ENCODE peak calls at places on chromosomes 3 and 15, in nine cellular contexts. One of them, this sample, is unnamed.

GRCh38 chr3:177370396-177370795 is 173.1 kb upstream of the TBL1XR1 start:
- DNase-seq in aorta: no peak
- DNase-seq in RPMI8226: no peak
- DNase-seq in RCC 7860: no peak
- DNase-seq in CD8-positive, alpha-beta T cell: no peak
- DNase-seq in posterior vena cava: no peak
- DNase-seq in activated gamma-delta T cell treated with Interleukin-2 at 50 U/mL for 16 hours: no peak
- DNase-seq in trophoblast cell: no peak
- DNase-seq in foreskin keratinocyte: no peak
- DNase-seq in this sample: peak

GRCh38 chr15:58438956-58439355 is 7.2 kb downstream of the LIPC start:
- DNase-seq in CD8-positive, alpha-beta T cell: no peak
- DNase-seq in RPMI8226: peak
- DNase-seq in trophoblast cell: peak
- DNase-seq in RCC 7860: peak
- DNase-seq in activated gamma-delta T cell treated with Interleukin-2 at 50 U/mL for 16 hours: no peak
- DNase-seq in aorta: no peak
- DNase-seq in foreskin keratinocyte: peak
- DNase-seq in posterior vena cava: no peak
- DNase-seq in this sample: no peak

GRCh38 chr15:92343869-92344643 is 49.6 kb upstream of the ST8SIA2 start:
- DNase-seq in posterior vena cava: no peak
- DNase-seq in activated gamma-delta T cell treated with Interleukin-2 at 50 U/mL for 16 hours: no peak
- DNase-seq in foreskin keratinocyte: no peak
- DNase-seq in trophoblast cell: no peak
- DNase-seq in RPMI8226: no peak
- DNase-seq in RCC 7860: no peak
- DNase-seq in CD8-positive, alpha-beta T cell: no peak
- DNase-seq in aorta: no peak
- DNase-seq in this sample: no peak

GRCh38 chr15:101446527-101447167 is 42.9 kb downstream of the PCSK6 start:
- DNase-seq in activated gamma-delta T cell treated with Interleukin-2 at 50 U/mL for 16 hours: no peak
- DNase-seq in RCC 7860: no peak
- DNase-seq in posterior vena cava: no peak
- DNase-seq in foreskin keratinocyte: peak
- DNase-seq in trophoblast cell: no peak
- DNase-seq in CD8-positive, alpha-beta T cell: no peak
- DNase-seq in aorta: no peak
- DNase-seq in RPMI8226: no peak
- DNase-seq in this sample: no peak

GRCh38 chr15:44666208-44667038 is 3.0 kb upstream of the SPG11 start:
- DNase-seq in aorta: no peak
- DNase-seq in activated gamma-delta T cell treated with Interleukin-2 at 50 U/mL for 16 hours: no peak
- DNase-seq in RCC 7860: no peak
- DNase-seq in posterior vena cava: no peak
- DNase-seq in CD8-positive, alpha-beta T cell: no peak
- DNase-seq in RPMI8226: peak
- DNase-seq in foreskin keratinocyte: no peak
- DNase-seq in trophoblast cell: no peak
- DNase-seq in this sample: peak

GRCh38 chr15:48855501-48856440 is 22.2 kb upstream of the EID1 start:
- DNase-seq in activated gamma-delta T cell treated with Interleukin-2 at 50 U/mL for 16 hours: no peak
- DNase-seq in RCC 7860: peak
- DNase-seq in posterior vena cava: no peak
- DNase-seq in CD8-positive, alpha-beta T cell: no peak
- DNase-seq in foreskin keratinocyte: peak
- DNase-seq in aorta: no peak
- DNase-seq in RPMI8226: peak
- DNase-seq in trophoblast cell: peak
- DNase-seq in this sample: no peak

GRCh38 chr3:136949708-136950107 is 8.1 kb upstream of the IL20RB start:
- DNase-seq in activated gamma-delta T cell treated with Interleukin-2 at 50 U/mL for 16 hours: no peak
- DNase-seq in posterior vena cava: no peak
- DNase-seq in trophoblast cell: no peak
- DNase-seq in CD8-positive, alpha-beta T cell: no peak
- DNase-seq in RCC 7860: no peak
- DNase-seq in aorta: no peak
- DNase-seq in foreskin keratinocyte: no peak
- DNase-seq in RPMI8226: peak
- DNase-seq in this sample: no peak

GRCh38 chr15:42178056-42178455 is 21.6 kb upstream of the PLA2G4F start:
- DNase-seq in posterior vena cava: no peak
- DNase-seq in aorta: no peak
- DNase-seq in activated gamma-delta T cell treated with Interleukin-2 at 50 U/mL for 16 hours: no peak
- DNase-seq in RPMI8226: no peak
- DNase-seq in CD8-positive, alpha-beta T cell: no peak
- DNase-seq in RCC 7860: no peak
- DNase-seq in foreskin keratinocyte: no peak
- DNase-seq in trophoblast cell: no peak
- DNase-seq in this sample: no peak

GRCh38 chr15:47718474-47719440 is 1.5 kb downstream of the SEMA6D start:
- DNase-seq in activated gamma-delta T cell treated with Interleukin-2 at 50 U/mL for 16 hours: no peak
- DNase-seq in aorta: peak
- DNase-seq in RCC 7860: no peak
- DNase-seq in CD8-positive, alpha-beta T cell: no peak
- DNase-seq in RPMI8226: no peak
- DNase-seq in posterior vena cava: peak
- DNase-seq in foreskin keratinocyte: peak
- DNase-seq in trophoblast cell: no peak
- DNase-seq in this sample: no peak

GRCh38 chr3:89314454-89314853 is 207.0 kb downstream of the EPHA3 start:
- DNase-seq in trophoblast cell: no peak
- DNase-seq in RPMI8226: peak
- DNase-seq in aorta: no peak
- DNase-seq in CD8-positive, alpha-beta T cell: no peak
- DNase-seq in RCC 7860: no peak
- DNase-seq in posterior vena cava: no peak
- DNase-seq in foreskin keratinocyte: peak
- DNase-seq in activated gamma-delta T cell treated with Interleukin-2 at 50 U/mL for 16 hours: no peak
- DNase-seq in this sample: peak

GRCh38 chr3:14598143-14598569 is 53.4 kb upstream of the CCDC174 start:
- DNase-seq in RPMI8226: peak
- DNase-seq in activated gamma-delta T cell treated with Interleukin-2 at 50 U/mL for 16 hours: peak
- DNase-seq in aorta: no peak
- DNase-seq in RCC 7860: no peak
- DNase-seq in posterior vena cava: peak
- DNase-seq in CD8-positive, alpha-beta T cell: peak
- DNase-seq in foreskin keratinocyte: no peak
- DNase-seq in trophoblast cell: no peak
- DNase-seq in this sample: peak

GRCh38 chr3:47409688-47410416 is 29.0 kb downstream of the PTPN23 start:
- DNase-seq in RPMI8226: no peak
- DNase-seq in activated gamma-delta T cell treated with Interleukin-2 at 50 U/mL for 16 hours: no peak
- DNase-seq in RCC 7860: no peak
- DNase-seq in trophoblast cell: no peak
- DNase-seq in aorta: no peak
- DNase-seq in foreskin keratinocyte: no peak
- DNase-seq in posterior vena cava: no peak
- DNase-seq in CD8-positive, alpha-beta T cell: no peak
- DNase-seq in this sample: no peak

GRCh38 chr3:40827942-40828688 is 303.4 kb downstream of the ZNF621 start:
- DNase-seq in RPMI8226: no peak
- DNase-seq in aorta: peak
- DNase-seq in posterior vena cava: peak
- DNase-seq in trophoblast cell: peak
- DNase-seq in foreskin keratinocyte: peak
- DNase-seq in CD8-positive, alpha-beta T cell: no peak
- DNase-seq in RCC 7860: peak
- DNase-seq in activated gamma-delta T cell treated with Interleukin-2 at 50 U/mL for 16 hours: no peak
- DNase-seq in this sample: no peak

GRCh38 chr3:170056710-170057454 is 19.1 kb downstream of the GPR160 start:
- DNase-seq in RCC 7860: peak
- DNase-seq in CD8-positive, alpha-beta T cell: no peak
- DNase-seq in foreskin keratinocyte: peak
- DNase-seq in aorta: no peak
- DNase-seq in RPMI8226: peak
- DNase-seq in trophoblast cell: no peak
- DNase-seq in posterior vena cava: no peak
- DNase-seq in activated gamma-delta T cell treated with Interleukin-2 at 50 U/mL for 16 hours: no peak
- DNase-seq in this sample: peak

GRCh38 chr3:59115355-59116136 is 65.7 kb upstream of the CFAP20DC start:
- DNase-seq in RPMI8226: no peak
- DNase-seq in foreskin keratinocyte: peak
- DNase-seq in posterior vena cava: no peak
- DNase-seq in trophoblast cell: no peak
- DNase-seq in CD8-positive, alpha-beta T cell: no peak
- DNase-seq in aorta: no peak
- DNase-seq in RCC 7860: no peak
- DNase-seq in activated gamma-delta T cell treated with Interleukin-2 at 50 U/mL for 16 hours: no peak
- DNase-seq in this sample: no peak

GRCh38 chr3:172069473-172069872 is 30.1 kb downstream of the FNDC3B start:
- DNase-seq in trophoblast cell: no peak
- DNase-seq in RCC 7860: no peak
- DNase-seq in activated gamma-delta T cell treated with Interleukin-2 at 50 U/mL for 16 hours: no peak
- DNase-seq in aorta: no peak
- DNase-seq in foreskin keratinocyte: no peak
- DNase-seq in RPMI8226: no peak
- DNase-seq in posterior vena cava: no peak
- DNase-seq in CD8-positive, alpha-beta T cell: no peak
- DNase-seq in this sample: no peak

GRCh38 chr3:31908391-31909097 is 72.5 kb downstream of the OSBPL10 start:
- DNase-seq in RPMI8226: no peak
- DNase-seq in trophoblast cell: no peak
- DNase-seq in activated gamma-delta T cell treated with Interleukin-2 at 50 U/mL for 16 hours: no peak
- DNase-seq in foreskin keratinocyte: no peak
- DNase-seq in posterior vena cava: no peak
- DNase-seq in RCC 7860: no peak
- DNase-seq in CD8-positive, alpha-beta T cell: no peak
- DNase-seq in aorta: no peak
- DNase-seq in this sample: no peak

GRCh38 chr3:179743913-179744312 is 91.1 kb downstream of the USP13 start:
- DNase-seq in activated gamma-delta T cell treated with Interleukin-2 at 50 U/mL for 16 hours: no peak
- DNase-seq in aorta: no peak
- DNase-seq in RCC 7860: no peak
- DNase-seq in RPMI8226: no peak
- DNase-seq in CD8-positive, alpha-beta T cell: no peak
- DNase-seq in posterior vena cava: no peak
- DNase-seq in foreskin keratinocyte: no peak
- DNase-seq in trophoblast cell: no peak
- DNase-seq in this sample: no peak

GRCh38 chr15:98795980-98796379 is 147.6 kb downstream of the IGF1R start:
- DNase-seq in CD8-positive, alpha-beta T cell: no peak
- DNase-seq in aorta: no peak
- DNase-seq in RCC 7860: no peak
- DNase-seq in trophoblast cell: no peak
- DNase-seq in activated gamma-delta T cell treated with Interleukin-2 at 50 U/mL for 16 hours: no peak
- DNase-seq in posterior vena cava: no peak
- DNase-seq in foreskin keratinocyte: no peak
- DNase-seq in RPMI8226: no peak
- DNase-seq in this sample: no peak

GRCh38 chr15:69880616-69881309 is 217.0 kb downstream of the TLE3 start:
- DNase-seq in activated gamma-delta T cell treated with Interleukin-2 at 50 U/mL for 16 hours: no peak
- DNase-seq in posterior vena cava: no peak
- DNase-seq in RCC 7860: no peak
- DNase-seq in RPMI8226: peak
- DNase-seq in CD8-positive, alpha-beta T cell: no peak
- DNase-seq in aorta: no peak
- DNase-seq in foreskin keratinocyte: no peak
- DNase-seq in trophoblast cell: no peak
- DNase-seq in this sample: peak

GRCh38 chr3:140499114-140499757 is 178.6 kb upstream of the TRIM42 start:
- DNase-seq in foreskin keratinocyte: peak
- DNase-seq in RCC 7860: no peak
- DNase-seq in posterior vena cava: no peak
- DNase-seq in trophoblast cell: no peak
- DNase-seq in CD8-positive, alpha-beta T cell: no peak
- DNase-seq in activated gamma-delta T cell treated with Interleukin-2 at 50 U/mL for 16 hours: no peak
- DNase-seq in aorta: no peak
- DNase-seq in RPMI8226: peak
- DNase-seq in this sample: no peak

GRCh38 chr3:14876942-14877341 is 58.2 kb downstream of the FGD5 start:
- DNase-seq in foreskin keratinocyte: no peak
- DNase-seq in CD8-positive, alpha-beta T cell: no peak
- DNase-seq in RPMI8226: no peak
- DNase-seq in posterior vena cava: peak
- DNase-seq in activated gamma-delta T cell treated with Interleukin-2 at 50 U/mL for 16 hours: no peak
- DNase-seq in trophoblast cell: no peak
- DNase-seq in RCC 7860: no peak
- DNase-seq in aorta: peak
- DNase-seq in this sample: no peak

This sample was measured in MM.1S.